ENCODE peak calls at places on chromosomes 5 and 9, in nine cellular contexts. U is mesothelial cell of epicardium; E is stimulated activated CD4-positive, alpha-beta T cell treated with anti-CD3 and anti-CD28 coated beads, Interleukin-12 subunit alpha, Interleukin-12 subunit beta, amount 100 ng/mL, for 24 hours; H is foreskin fibroblast; V is non-pigmented ciliary epithelial cell; M is ELF-1; R is LoVo; I is HFFc6; P is CD4-positive, CD25-positive, alpha-beta regulatory T cell. F is an unnamed sample.

GRCh38 chr9:134066923-134067851 is 639 bp downstream of the BRD3 start:
- DNase-seq in I (no peak), V (no peak), R (no peak), E (no peak), P (peak; percentile 53), M (no peak), U (no peak), H (peak; percentile 16), F (no peak)

GRCh38 chr9:128809036-128809599 is 9.2 kb upstream of the ENDOG start:
- DNase-seq in V (no peak), R (no peak), H (no peak), U (no peak), M (no peak), I (no peak), E (no peak), P (no peak), F (no peak)

GRCh38 chr9:34628656-34629491 is at the start of gene ARID3C:
- DNase-seq in M (no peak), V (no peak), R (peak; percentile 35), H (no peak), U (no peak), I (no peak), P (peak; percentile 32), E (no peak), F (no peak)

GRCh38 chr9:21995652-21996275 is 1.2 kb downstream of the CDKN2B-AS1 start:
- DNase-seq in U (peak; percentile 32), P (no peak), I (no peak), E (no peak), V (no peak), R (peak; percentile 52), H (no peak), M (peak; percentile 60), F (no peak)

GRCh38 chr9:82140471-82140870 is 151.9 kb downstream of the SPATA31D1 start:
- DNase-seq in V (no peak), E (no peak), H (no peak), R (no peak), M (peak; percentile 6), U (no peak), I (no peak), P (no peak), F (no peak)

GRCh38 chr5:87074934-87075541 is 192.6 kb upstream of the RASA1 start:
- DNase-seq in H (no peak), R (peak; percentile 57), I (no peak), M (no peak), V (no peak), U (no peak), P (no peak), E (no peak), F (no peak)

GRCh38 chr5:120605325-120606079 is 141.4 kb downstream of the PRR16 start:
- DNase-seq in I (peak; percentile 17), H (no peak), V (no peak), M (peak; percentile 1), U (no peak), E (no peak), R (no peak), P (no peak), F (no peak)

GRCh38 chr5:90645024-90645610 is 86.5 kb downstream of the ADGRV1 start:
- DNase-seq in M (peak; percentile 69), U (no peak), P (no peak), E (no peak), R (no peak), V (no peak), I (no peak), H (no peak), F (peak; percentile 18)

GRCh38 chr9:15349892-15350761 is 43.1 kb upstream of the TTC39B start:
- DNase-seq in E (no peak), I (peak; percentile 18), H (no peak), V (no peak), U (no peak), P (no peak), M (no peak), R (peak; percentile 46), F (peak; percentile 51)

GRCh38 chr9:99038396-99038795 is 66.5 kb upstream of the TGFBR1 start:
- DNase-seq in P (no peak), M (no peak), V (no peak), H (no peak), I (no peak), U (no peak), E (no peak), R (no peak), F (no peak)

GRCh38 chr9:110842169-110842568 is 173.6 kb downstream of the MUSK start:
- DNase-seq in E (no peak), M (no peak), U (no peak), H (no peak), P (no peak), R (no peak), V (no peak), I (no peak), F (no peak)

GRCh38 chr9:14383296-14383695 is 69.4 kb upstream of the NFIB start:
- DNase-seq in V (no peak), I (no peak), R (no peak), E (no peak), H (peak; percentile 32), M (no peak), U (no peak), P (no peak), F (peak; percentile 56)

GRCh38 chr5:78602400-78602799 is 46.2 kb downstream of the LHFPL2 start:
- DNase-seq in H (no peak), V (no peak), I (no peak), P (no peak), M (no peak), R (no peak), U (no peak), E (no peak), F (no peak)

GRCh38 chr5:164027738-164028137 is 522.3 kb downstream of the MAT2B start:
- DNase-seq in H (no peak), R (no peak), M (no peak), P (no peak), I (no peak), U (no peak), V (no peak), E (no peak), F (no peak)

GRCh38 chr5:1325870-1326546 is 18.9 kb downstream of the CLPTM1L start:
- DNase-seq in E (no peak), M (no peak), R (peak; percentile 32), U (no peak), V (no peak), P (no peak), H (peak; percentile 68), I (no peak), F (no peak)

GRCh38 chr5:174420651-174421407 is 303.6 kb upstream of the MSX2 start:
- DNase-seq in U (no peak), E (no peak), R (no peak), H (no peak), V (no peak), P (no peak), M (no peak), I (no peak), F (no peak)

GRCh38 chr9:124135813-124136365 is 121.9 kb upstream of the NEK6 start:
- DNase-seq in R (no peak), M (no peak), V (no peak), E (no peak), I (no peak), U (no peak), H (no peak), P (no peak), F (no peak)

GRCh38 chr9:118767571-118767970 is 601.7 kb downstream of the BRINP1 start:
- DNase-seq in P (no peak), E (no peak), H (no peak), M (no peak), I (no peak), R (no peak), U (no peak), V (no peak), F (no peak)

GRCh38 chr9:131330814-131331600 is 41.5 kb downstream of the PLPP7 start:
- DNase-seq in I (no peak), H (no peak), R (no peak), U (peak; percentile 16), V (no peak), P (no peak), E (no peak), M (peak; percentile 94), F (no peak)

GRCh38 chr5:139131062-139131856 is 66.9 kb downstream of the SIL1 start:
- DNase-seq in P (no peak), R (no peak), H (no peak), M (peak; percentile 40), V (no peak), I (peak; percentile 31), E (no peak), U (no peak), F (no peak)

GRCh38 chr5:171493646-171494393 is 74.4 kb downstream of the FGF18 start:
- DNase-seq in I (no peak), H (no peak), V (no peak), P (no peak), U (no peak), R (no peak), E (no peak), M (no peak), F (no peak)

GRCh38 chr5:84118551-84118950 is 266.1 kb downstream of the EDIL3 start:
- DNase-seq in V (no peak), M (no peak), E (no peak), H (no peak), I (no peak), P (no peak), U (no peak), R (no peak), F (no peak)

GRCh38 chr5:38466444-38467189 is 89.8 kb downstream of the LIFR start:
- DNase-seq in E (no peak), M (no peak), V (no peak), U (no peak), I (no peak), R (no peak), H (no peak), P (no peak), F (peak; percentile 63)

GRCh38 chr9:85404911-85405580 is 336.7 kb downstream of the AGTPBP1 start:
- DNase-seq in V (no peak), U (no peak), E (no peak), H (no peak), M (no peak), R (no peak), P (no peak), I (no peak), F (no peak)

GRCh38 chr5:79108792-79109191 is 2.8 kb upstream of the BHMT start:
- DNase-seq in V (no peak), M (no peak), I (no peak), H (no peak), P (no peak), R (no peak), E (no peak), U (no peak), F (no peak)

GRCh38 chr5:66364186-66364585 is 220.1 kb downstream of the SREK1 start:
- DNase-seq in M (no peak), V (no peak), H (no peak), E (no peak), I (no peak), R (no peak), U (no peak), P (no peak), F (no peak)

GRCh38 chr5:132260714-132261615 is 3.5 kb downstream of the PDLIM4 start:
- DNase-seq in I (peak; percentile 71), P (no peak), M (no peak), E (no peak), H (peak; percentile 84), R (peak; percentile 72), U (no peak), V (peak; percentile 87), F (peak; percentile 91)

GRCh38 chr5:59069438-59070079 is 486.7 kb downstream of the RAB3C start:
- DNase-seq in H (peak; percentile 93), E (no peak), I (peak; percentile 89), U (no peak), P (no peak), R (no peak), V (peak; percentile 92), M (peak; percentile 25), F (peak; percentile 92)

GRCh38 chr9:33375238-33375840 is 27.0 kb downstream of the AQP7 start:
- DNase-seq in I (no peak), R (no peak), P (no peak), E (no peak), U (no peak), M (peak; percentile 94), V (no peak), H (peak; percentile 16), F (no peak)

GRCh38 chr9:4579011-4579410 is 83.1 kb upstream of the PLPP6 start:
- DNase-seq in V (no peak), R (no peak), U (no peak), P (no peak), I (no peak), M (no peak), H (no peak), E (no peak), F (no peak)

GRCh38 chr9:127976943-127977871 is 3.6 kb downstream of the EEIG1 start:
- DNase-seq in V (no peak), U (no peak), P (no peak), M (no peak), R (no peak), E (no peak), H (no peak), I (no peak), F (no peak)

F was measured in brain microvascular endothelial cell.